ENCODE peak calls at places on chromosomes 11 and 22, in four cellular contexts. H, L, J and Y are unnamed samples.

GRCh38 chr11:111719379-111719778 is 46.8 kb downstream of the PPP2R1B start:
- DNase-seq in H (no peak), L (no peak), J (no peak), Y (no peak)

GRCh38 chr11:2460540-2461252 is 15.9 kb downstream of the KCNQ1 start:
- DNase-seq in H (peak; percentile 55), L (no peak), J (no peak), Y (no peak)

GRCh38 chr11:121326230-121326629 is 33.7 kb downstream of the SC5D start:
- DNase-seq in H (no peak), L (no peak), J (no peak), Y (no peak)

GRCh38 chr11:102546427-102546826 is 15.9 kb upstream of the MMP7 start:
- DNase-seq in H (no peak), L (no peak), J (no peak), Y (no peak)

GRCh38 chr22:29397791-29398190 is 9.4 kb upstream of the AP1B1 start:
- DNase-seq in H (no peak), L (no peak), J (no peak), Y (no peak)

GRCh38 chr22:22022977-22023534 is 40.5 kb upstream of the TOP3B start:
- DNase-seq in H (no peak), L (no peak), J (no peak), Y (no peak)

GRCh38 chr22:49364398-49364797 is 463.3 kb downstream of the BRD1 start:
- DNase-seq in H (peak; percentile 51), L (no peak), J (no peak), Y (no peak)

GRCh38 chr22:28198692-28199091 is 279.6 kb upstream of the PITPNB start:
- DNase-seq in H (no peak), L (no peak), J (no peak), Y (no peak)

GRCh38 chr11:113401718-113402117 is 14.1 kb downstream of the ANKK1 start:
- DNase-seq in H (no peak), L (no peak), J (peak; percentile 59), Y (no peak)

GRCh38 chr11:77381749-77382693 is 80.5 kb upstream of the GDPD4 start:
- DNase-seq in H (no peak), L (no peak), J (no peak), Y (no peak)

GRCh38 chr11:70084046-70084984 is 6.2 kb downstream of the ANO1 start:
- DNase-seq in H (no peak), L (no peak), J (no peak), Y (no peak)

GRCh38 chr11:75413864-75414263 is 14.5 kb downstream of the RPS3 start:
- DNase-seq in H (no peak), L (no peak), J (peak; percentile 42), Y (no peak)

GRCh38 chr11:61872935-61873565 is 18.3 kb downstream of the FADS3 start:
- DNase-seq in H (peak; percentile 72), L (no peak), J (no peak), Y (no peak)
- H3K27me3 ChIP-seq in H (no peaks in the 10 kb centered on the region), L (no peaks in the 10 kb centered on the region), J (no peaks in the 10 kb centered on the region), Y (no peaks in the 10 kb centered on the region)

GRCh38 chr11:9571766-9572120 is 1.7 kb upstream of the WEE1 start:
- DNase-seq in H (no peak), L (no peak), J (no peak), Y (no peak)
- H3K4me3 ChIP-seq in H (no peak overlapping the region), L (no peak overlapping the region), J (no peak overlapping the region), Y (no peak overlapping the region)

GRCh38 chr11:66887531-66887930 is 30.7 kb downstream of the LRFN4 start:
- DNase-seq in H (no peak), L (no peak), J (no peak), Y (no peak)

GRCh38 chr11:66885469-66886316 is 28.8 kb downstream of the LRFN4 start:
- DNase-seq in H (no peak), L (no peak), J (no peak), Y (no peak)

GRCh38 chr11:66886317-66886588 is 29.4 kb downstream of the LRFN4 start:
- DNase-seq in H (no peak), L (no peak), J (no peak), Y (no peak)

GRCh38 chr11:66888282-66888681 is 31.4 kb downstream of the LRFN4 start:
- DNase-seq in H (no peak), L (no peak), J (no peak), Y (no peak)

DNA sequence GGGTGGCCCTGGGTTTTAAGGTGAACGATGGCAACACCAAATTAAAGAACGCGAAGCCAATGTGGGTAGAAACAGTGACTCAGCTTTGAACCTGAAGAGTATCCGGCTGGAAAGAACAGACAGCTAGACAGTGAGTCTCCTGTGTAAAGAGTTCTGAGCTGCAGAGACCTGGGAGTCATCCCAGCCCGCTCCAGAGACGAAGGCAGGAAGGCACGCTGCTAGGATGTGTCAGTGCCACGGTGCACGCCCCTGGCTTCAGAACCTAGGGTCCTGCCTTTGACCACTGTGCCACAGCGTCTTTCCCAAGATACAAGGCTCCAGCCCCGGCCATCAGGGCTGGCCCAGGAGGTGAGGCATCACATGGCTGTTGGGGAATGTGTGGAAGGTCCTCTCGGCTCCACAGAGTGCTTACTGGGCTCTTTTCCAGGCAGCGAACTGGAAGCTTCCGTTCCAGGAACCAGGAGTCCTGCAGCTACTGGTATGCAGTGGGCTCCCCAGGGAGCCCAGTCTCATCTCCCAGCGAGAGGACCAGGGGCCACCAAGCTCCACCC is 29.9 kb downstream of the LRFN4 start:
- DNase-seq in H (no peak), L (no peak), J (peak; percentile 26), Y (no peak)
- H3K4me1 ChIP-seq in H (no peaks in the 10 kb centered on the region), L (no peaks in the 10 kb centered on the region), J (peaks cover 59% of the 10 kb centered on the region), Y (no peaks in the 10 kb centered on the region)

GRCh38 chr11:14253437-14253836 is 105.5 kb downstream of the RRAS2 start:
- DNase-seq in H (no peak), L (no peak), J (no peak), Y (no peak)

GRCh38 chr11:14249121-14249963 is 109.6 kb downstream of the RRAS2 start:
- DNase-seq in H (peak; percentile 87), L (peak; percentile 55), J (no peak), Y (peak; percentile 50)

GRCh38 chr11:14254533-14255530 is 104.2 kb downstream of the RRAS2 start:
- DNase-seq in H (no peak), L (no peak), J (no peak), Y (no peak)

GRCh38 chr11:14253878-14254277 is 105.1 kb downstream of the RRAS2 start:
- DNase-seq in H (no peak), L (no peak), J (no peak), Y (no peak)

GRCh38 chr11:14251754-14252153 is 107.2 kb downstream of the RRAS2 start:
- DNase-seq in H (no peak), L (no peak), J (no peak), Y (no peak)
- H3K27me3 ChIP-seq in H (no peaks in the 10 kb centered on the region), L (no peaks in the 10 kb centered on the region), J (peaks cover 14% of the 10 kb centered on the region), Y (no peaks in the 10 kb centered on the region)

GRCh38 chr11:119583585-119583984 is 145.4 kb downstream of the NECTIN1 start:
- DNase-seq in H (no peak), L (no peak), J (no peak), Y (no peak)
- H3K4me3 ChIP-seq in H (no peak overlapping the region), L (no peak overlapping the region), J (no peak overlapping the region), Y (no peak overlapping the region)

DNA sequence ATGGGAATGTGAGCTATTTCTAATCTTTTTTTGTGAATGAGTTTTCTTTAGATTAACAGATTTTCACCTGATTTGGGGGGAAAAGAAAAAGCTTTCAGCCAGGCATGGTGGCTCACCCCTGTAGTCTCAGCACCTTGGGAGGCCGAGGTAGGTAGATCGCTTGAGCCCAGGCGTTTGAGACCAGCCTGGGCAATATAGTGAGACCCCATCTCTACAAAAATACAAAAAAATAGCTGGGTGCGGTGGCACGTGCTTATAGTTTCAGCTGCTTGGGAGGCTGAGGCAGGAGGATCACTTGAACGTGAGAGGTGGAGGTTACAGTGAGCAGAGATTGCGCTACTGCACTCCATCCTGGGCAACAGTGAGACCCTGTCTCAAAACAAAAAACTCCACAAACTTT is 92.2 kb downstream of the HSD17B12 start:
- DNase-seq in H (no peak), L (no peak), J (no peak), Y (no peak)
- H3K4me1 ChIP-seq in H (no peaks in the 10 kb centered on the region), L (no peaks in the 10 kb centered on the region), J (no peaks in the 10 kb centered on the region), Y (no peaks in the 10 kb centered on the region)

DNA sequence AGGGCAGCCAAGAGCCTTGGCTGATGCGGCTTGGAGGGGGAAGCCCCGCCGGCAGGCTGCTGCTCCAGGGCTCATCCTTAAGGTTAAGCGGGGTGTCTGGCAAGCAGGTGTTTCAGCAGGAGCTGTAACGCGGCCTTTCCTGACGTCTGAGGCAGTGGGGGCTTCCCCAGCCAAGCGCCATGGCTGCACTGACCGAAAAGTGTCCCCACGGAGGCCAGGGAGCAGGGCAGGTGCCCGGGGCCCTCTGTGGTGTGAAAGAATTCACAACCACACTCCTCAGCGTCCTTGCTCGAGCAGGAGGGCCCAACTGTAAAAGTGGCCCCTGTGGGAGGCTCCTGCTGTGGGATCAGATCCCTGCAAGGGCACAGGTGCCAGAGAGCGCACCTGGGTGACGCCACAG is 79.2 kb downstream of the DHCR7 start:
- DNase-seq in H (no peak), L (no peak), J (no peak), Y (no peak)
- H3K27me3 ChIP-seq in H (no peaks in the 10 kb centered on the region), L (no peaks in the 10 kb centered on the region), J (no peaks in the 10 kb centered on the region), Y (no peaks in the 10 kb centered on the region)

GRCh38 chr11:64878223-64878493 is 263 bp downstream of the EHD1 start:
- DNase-seq in H (no peak), L (no peak), J (no peak), Y (no peak)

GRCh38 chr11:64877390-64878222 is 815 bp downstream of the EHD1 start:
- DNase-seq in H (peak; percentile 83), L (no peak), J (no peak), Y (no peak)

GRCh38 chr11:64875369-64876225 is 2.8 kb downstream of the EHD1 start:
- DNase-seq in H (peak; percentile 75), L (no peak), J (no peak), Y (no peak)

GRCh38 chr11:64876226-64876750 is 2.1 kb downstream of the EHD1 start:
- DNase-seq in H (peak; percentile 71), L (no peak), J (no peak), Y (no peak)

GRCh38 chr11:64876835-64877341 is 1.5 kb downstream of the EHD1 start:
- DNase-seq in H (peak; percentile 87), L (no peak), J (no peak), Y (no peak)
- H3K4me3 ChIP-seq in H (peak overlapping the region; percentile 50), L (peak overlapping the region; percentile 95), J (peak overlapping the region; percentile 77), Y (peak overlapping the region; percentile 84)

GRCh38 chr22:33803371-33803770 is 116.9 kb downstream of the LARGE1 start:
- DNase-seq in H (no peak), L (peak; percentile 30), J (no peak), Y (no peak)
- H3K4me1 ChIP-seq in H (peaks cover 4% of the 10 kb centered on the region), L (peaks cover 5% of the 10 kb centered on the region), J (peaks cover 47% of the 10 kb centered on the region), Y (peaks cover 1% of the 10 kb centered on the region)